ENCODE peak calls at places on chromosomes 1 and 21, in five cellular contexts. I is tibial artery, G is GM23248, F is vagina, Y is cardiac fibroblast. W is an unnamed sample.

GRCh38 chr21:25735221-25735894 is 586 bp downstream of the GABPA start:
- DNase-seq in G (peak; percentile 92), I (peak; percentile 89), Y (peak; percentile 93), F (peak; percentile 96), W (peak; percentile 85)

GRCh38 chr1:90708826-90709225 is 8.3 kb downstream of the BARHL2 start:
- DNase-seq in G (no peak), I (no peak), F (no peak), Y (no peak), W (no peak)

GRCh38 chr1:41365772-41366427 is 4.7 kb downstream of the FOXO6 start:
- DNase-seq in F (no peak), G (no peak), I (no peak), Y (no peak), W (no peak)

GRCh38 chr21:39046236-39046911 is 136.9 kb downstream of the PSMG1 start:
- DNase-seq in F (peak; percentile 52), G (no peak), Y (no peak), I (no peak), W (no peak)

GRCh38 chr1:18643154-18644012 is 12.7 kb downstream of the PAX7 start:
- DNase-seq in F (no peak), G (no peak), I (no peak), Y (no peak), W (no peak)

GRCh38 chr1:82387070-82387366 is 586.3 kb downstream of the ADGRL2 start:
- DNase-seq in G (no peak), F (no peak), Y (no peak), I (no peak), W (no peak)

GRCh38 chr1:247895163-247895637 is at the start of gene OR2W3:
- DNase-seq in Y (no peak), G (no peak), I (no peak), F (no peak), W (no peak)

GRCh38 chr1:64043328-64043727 is 160.1 kb upstream of the UBE2U start:
- DNase-seq in I (no peak), Y (peak; percentile 30), F (no peak), G (peak; percentile 54), W (peak; percentile 45)

GRCh38 chr1:84573481-84573966 is 716 bp downstream of the CTBS start:
- DNase-seq in F (no peak), G (peak; percentile 42), Y (peak; percentile 20), I (no peak), W (no peak)

GRCh38 chr1:210822897-210823296 is 311.1 kb downstream of the KCNH1 start:
- DNase-seq in Y (no peak), F (no peak), G (no peak), I (no peak), W (no peak)

GRCh38 chr1:118785246-118785645 is 202.9 kb downstream of the TBX15 start:
- DNase-seq in G (peak; percentile 30), I (peak; percentile 58), Y (no peak), F (no peak), W (peak; percentile 0)

GRCh38 chr1:225774276-225775147 is 3.1 kb upstream of the SRP9 start:
- DNase-seq in G (no peak), F (no peak), Y (no peak), I (no peak), W (peak; percentile 64)

GRCh38 chr1:41528726-41529605 is 44.5 kb upstream of the EDN2 start:
- DNase-seq in I (no peak), Y (no peak), G (no peak), F (no peak), W (no peak)

GRCh38 chr1:117754061-117754969 is 148.5 kb downstream of the TENT5C start:
- DNase-seq in I (peak; percentile 53), F (no peak), G (peak; percentile 73), Y (peak; percentile 76), W (peak; percentile 42)

GRCh38 chr1:205442051-205442721 is 13.7 kb downstream of the BLACAT1 start:
- DNase-seq in G (no peak), F (no peak), I (no peak), Y (no peak), W (no peak)

GRCh38 chr1:198830397-198830796 is 191.6 kb downstream of the PTPRC start:
- DNase-seq in F (no peak), I (no peak), G (no peak), Y (no peak), W (peak; percentile 72)

GRCh38 chr1:107056426-107057196 is at the start of gene PRMT6:
- DNase-seq in F (peak; percentile 87), I (peak; percentile 77), G (peak; percentile 82), Y (peak; percentile 81), W (peak; percentile 56)
- H3K4me3 ChIP-seq in F (peak within 1 kb of the TSS; percentile 66), I (peak within 1 kb of the TSS; percentile 90), G (peak within 1 kb of the TSS; percentile 91), Y (peak within 1 kb of the TSS; percentile 96), W (peak within 1 kb of the TSS; percentile 96)

DNA sequence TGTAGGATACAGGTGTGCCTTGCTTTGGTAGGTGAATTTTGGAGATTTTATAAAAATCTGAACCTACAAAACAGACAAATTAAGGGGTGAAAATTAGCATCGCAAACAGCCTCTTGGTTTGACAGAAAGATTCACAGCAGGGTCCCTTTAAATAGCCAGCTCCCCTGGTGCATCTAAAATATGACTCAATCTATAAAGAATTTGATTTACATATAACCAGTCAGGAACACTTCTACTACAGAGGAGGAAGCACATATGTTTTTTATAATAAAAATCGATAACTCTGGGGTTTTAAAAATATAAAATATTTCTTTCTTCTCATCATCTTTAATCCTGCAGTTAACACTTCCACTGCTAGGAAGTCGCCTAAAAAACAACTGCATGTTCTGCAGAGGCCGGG is 203.3 kb downstream of the HS2ST1 start:
- DNase-seq in I (no peak), F (no peak), G (no peak), Y (no peak), W (peak; percentile 36)
- H3K4me3 ChIP-seq in I (no peak overlapping the region), F (no peak overlapping the region), G (no peak overlapping the region), Y (no peak overlapping the region), W (no peak overlapping the region)

DNA sequence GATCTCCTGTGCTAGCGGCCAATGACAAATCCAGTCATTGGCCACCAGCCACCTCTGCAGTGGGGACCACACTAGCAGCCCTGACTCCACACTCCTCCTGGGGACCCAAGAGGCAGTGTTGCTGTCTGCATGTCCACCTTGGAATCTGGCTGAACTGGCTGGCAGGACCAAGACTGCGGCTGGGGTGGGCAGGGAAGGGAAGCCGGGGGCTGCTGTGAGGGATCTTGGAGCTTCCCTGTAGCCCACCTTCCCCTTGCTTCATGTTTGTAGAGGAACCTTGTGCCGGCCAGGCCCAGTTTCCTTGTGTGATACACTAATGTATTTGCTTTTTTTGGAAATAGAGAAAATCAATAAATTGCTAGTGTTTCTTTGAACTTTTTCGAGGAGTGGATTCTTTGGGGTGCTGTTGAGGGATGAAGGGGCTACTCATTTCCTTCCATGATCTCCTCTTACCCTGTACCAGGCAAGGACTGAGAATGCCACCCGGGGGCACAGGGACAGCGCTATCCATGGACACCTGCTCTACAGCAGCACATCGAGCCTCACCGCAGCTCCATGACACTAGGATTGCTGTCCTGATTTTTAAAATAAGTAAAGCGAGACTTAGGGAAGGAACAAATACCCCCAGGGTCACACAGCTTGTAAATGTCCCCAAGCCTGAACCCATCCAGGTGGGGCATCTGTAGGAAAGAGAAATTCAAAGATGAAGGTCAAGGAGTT is 44.7 kb downstream of the TNNT2 start:
- DNase-seq in G (no peak), I (no peak), Y (no peak), F (no peak), W (no peak)
- H3K4me3 ChIP-seq in G (no peak overlapping the region), I (no peak overlapping the region), Y (no peak overlapping the region), F (no peak overlapping the region), W (no peak overlapping the region)

GRCh38 chr1:153659656-153660055 is 1.2 kb downstream of the SNAPIN start:
- DNase-seq in G (no peak), Y (no peak), F (no peak), I (no peak), W (no peak)
- H3K4me3 ChIP-seq in G (peak overlapping the region; percentile 85), Y (peak overlapping the region; percentile 81), F (peak overlapping the region; percentile 76), I (peak overlapping the region; percentile 72), W (peak overlapping the region; percentile 93)

GRCh38 chr1:206684478-206685255 is at the start of gene MAPKAPK2:
- DNase-seq in G (peak; percentile 93), Y (peak; percentile 79), F (no peak), I (peak; percentile 77), W (no peak)

GRCh38 chr1:206682111-206682510 is 2.6 kb upstream of the MAPKAPK2 start:
- DNase-seq in F (no peak), Y (no peak), I (no peak), G (no peak), W (no peak)

GRCh38 chr1:206685256-206685748 is 597 bp downstream of the MAPKAPK2 start:
- DNase-seq in F (no peak), I (no peak), Y (peak; percentile 44), G (peak; percentile 76), W (no peak)

GRCh38 chr1:206683313-206683712 is 1.4 kb upstream of the MAPKAPK2 start:
- DNase-seq in I (no peak), G (no peak), F (no peak), Y (no peak), W (no peak)

DNA sequence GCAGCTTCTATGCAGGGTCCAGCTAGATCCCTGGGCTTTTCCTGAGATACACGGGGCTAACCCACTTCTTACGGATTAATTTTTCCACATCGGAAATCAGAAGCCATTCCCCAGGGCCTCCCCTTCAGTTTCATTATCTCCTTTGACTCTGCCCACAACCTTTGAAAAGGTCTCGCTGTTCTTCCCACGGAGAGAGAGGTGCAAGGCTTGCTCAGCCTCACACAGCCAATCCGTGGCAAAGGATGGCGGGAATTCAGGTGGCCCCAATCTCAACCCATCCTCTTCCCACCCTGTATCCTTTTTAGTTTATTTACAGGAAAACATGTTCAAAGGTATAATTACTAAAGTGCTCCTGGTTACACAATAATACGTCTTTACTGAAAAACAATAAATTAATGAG is 702 bp upstream of the MAPKAPK2 start:
- DNase-seq in F (no peak), I (no peak), Y (no peak), G (no peak), W (no peak)
- H3K4me3 ChIP-seq in F (peak overlapping the region; percentile 63), I (peak overlapping the region; percentile 73), Y (no peak overlapping the region), G (peak overlapping the region; percentile 93), W (no peak overlapping the region)